ENCODE peak calls at places on chromosomes 5 and 9, in five cellular contexts. H, S, P, K and N are unnamed samples.

GRCh38 chr5:173675287-173675996 is 59.0 kb upstream of the BOD1 start:
- DNase-seq in H (no peak), S (no peak), P (no peak), K (no peak), N (no peak)

GRCh38 chr9:3237121-3237520 is 288.7 kb downstream of the RFX3 start:
- DNase-seq in H (no peak), S (no peak), P (no peak), K (no peak), N (no peak)

GRCh38 chr5:139061856-139062255 is 136.3 kb downstream of the SIL1 start:
- DNase-seq in H (no peak), S (peak), P (no peak), K (no peak), N (no peak)

GRCh38 chr5:163565931-163566608 is 60.7 kb downstream of the MAT2B start:
- DNase-seq in H (no peak), S (peak), P (no peak), K (peak), N (no peak)

GRCh38 chr5:38576442-38576841 is 20.0 kb upstream of the LIFR start:
- DNase-seq in H (no peak), S (no peak), P (no peak), K (no peak), N (no peak)

GRCh38 chr5:58406394-58406793 is 53.5 kb downstream of the PLK2 start:
- DNase-seq in H (no peak), S (no peak), P (no peak), K (no peak), N (no peak)

GRCh38 chr5:61467766-61468482 is 135.9 kb downstream of the ZSWIM6 start:
- DNase-seq in H (no peak), S (peak), P (no peak), K (no peak), N (no peak)

GRCh38 chr9:17137576-17137975 is 2.7 kb downstream of the CNTLN start:
- DNase-seq in H (no peak), S (peak), P (no peak), K (no peak), N (no peak)

GRCh38 chr9:81649475-81649874 is 39.9 kb downstream of the TLE1 start:
- DNase-seq in H (no peak), S (no peak), P (no peak), K (no peak), N (no peak)

GRCh38 chr5:28896949-28897348 is 1858.6 kb upstream of the CDH9 start:
- DNase-seq in H (no peak), S (peak), P (no peak), K (no peak), N (no peak)

GRCh38 chr5:53418409-53418808 is 62.0 kb upstream of the FST start:
- DNase-seq in H (no peak), S (peak), P (no peak), K (no peak), N (no peak)

GRCh38 chr5:43401827-43402226 is 10.4 kb downstream of the CCL28 start:
- DNase-seq in H (no peak), S (peak), P (no peak), K (no peak), N (no peak)

GRCh38 chr9:78507008-78507407 is 210.1 kb downstream of the PSAT1 start:
- DNase-seq in H (no peak), S (no peak), P (no peak), K (no peak), N (no peak)

GRCh38 chr5:15791859-15792258 is 291.9 kb downstream of the FBXL7 start:
- DNase-seq in H (no peak), S (no peak), P (no peak), K (no peak), N (no peak)

GRCh38 chr5:154176191-154176590 is 14.3 kb upstream of the GALNT10 start:
- DNase-seq in H (no peak), S (peak), P (no peak), K (no peak), N (no peak)